ENCODE peak calls at places on chromosome 5, in five cellular contexts. One of them, this sample, is unnamed.

GRCh38 chr5:16508730-16509531 is 43.3 kb upstream of the ZNF622 start:
- DNase-seq in HFF-Myc: no peak
- DNase-seq in neural crest cell: no peak
- DNase-seq in HT-29: peak; percentile 73
- DNase-seq in stimulated activated CD4-positive, alpha-beta T cell treated with anti-CD3 and anti-CD28 coated beads, Interleukin-2, amount 100 ng/mL, for 4 hours: no peak
- DNase-seq in this sample: no peak

GRCh38 chr5:102536323-102536928 is 37.6 kb upstream of the SLCO6A1 start:
- DNase-seq in HT-29: peak; percentile 34
- DNase-seq in stimulated activated CD4-positive, alpha-beta T cell treated with anti-CD3 and anti-CD28 coated beads, Interleukin-2, amount 100 ng/mL, for 4 hours: no peak
- DNase-seq in neural crest cell: no peak
- DNase-seq in HFF-Myc: no peak
- DNase-seq in this sample: no peak

GRCh38 chr5:84688566-84688965 is 303.9 kb upstream of the EDIL3 start:
- DNase-seq in stimulated activated CD4-positive, alpha-beta T cell treated with anti-CD3 and anti-CD28 coated beads, Interleukin-2, amount 100 ng/mL, for 4 hours: no peak
- DNase-seq in HT-29: no peak
- DNase-seq in neural crest cell: no peak
- DNase-seq in HFF-Myc: peak; percentile 2
- DNase-seq in this sample: no peak

GRCh38 chr5:66174338-66174737 is 30.2 kb downstream of the SREK1 start:
- DNase-seq in stimulated activated CD4-positive, alpha-beta T cell treated with anti-CD3 and anti-CD28 coated beads, Interleukin-2, amount 100 ng/mL, for 4 hours: no peak
- DNase-seq in neural crest cell: no peak
- DNase-seq in HFF-Myc: no peak
- DNase-seq in HT-29: peak; percentile 45
- DNase-seq in this sample: peak; percentile 45

GRCh38 chr5:52342361-52342760 is 445.4 kb upstream of the ITGA1 start:
- DNase-seq in stimulated activated CD4-positive, alpha-beta T cell treated with anti-CD3 and anti-CD28 coated beads, Interleukin-2, amount 100 ng/mL, for 4 hours: no peak
- DNase-seq in neural crest cell: no peak
- DNase-seq in HFF-Myc: no peak
- DNase-seq in HT-29: peak; percentile 67
- DNase-seq in this sample: no peak

GRCh38 chr5:172479034-172479783 is 24.9 kb upstream of the SH3PXD2B start:
- DNase-seq in HT-29: peak; percentile 88
- DNase-seq in stimulated activated CD4-positive, alpha-beta T cell treated with anti-CD3 and anti-CD28 coated beads, Interleukin-2, amount 100 ng/mL, for 4 hours: peak; percentile 40
- DNase-seq in neural crest cell: peak; percentile 74
- DNase-seq in HFF-Myc: peak; percentile 70
- DNase-seq in this sample: peak; percentile 79

GRCh38 chr5:28084069-28084468 is 1045.7 kb upstream of the CDH9 start:
- DNase-seq in stimulated activated CD4-positive, alpha-beta T cell treated with anti-CD3 and anti-CD28 coated beads, Interleukin-2, amount 100 ng/mL, for 4 hours: no peak
- DNase-seq in neural crest cell: no peak
- DNase-seq in HT-29: no peak
- DNase-seq in HFF-Myc: no peak
- DNase-seq in this sample: no peak

GRCh38 chr5:63070001-63070400 is 491.4 kb downstream of the LRRC70 start:
- DNase-seq in HT-29: no peak
- DNase-seq in neural crest cell: no peak
- DNase-seq in HFF-Myc: no peak
- DNase-seq in stimulated activated CD4-positive, alpha-beta T cell treated with anti-CD3 and anti-CD28 coated beads, Interleukin-2, amount 100 ng/mL, for 4 hours: no peak
- DNase-seq in this sample: no peak

GRCh38 chr5:43006411-43007202 is 33.5 kb downstream of the ANXA2R start:
- DNase-seq in HT-29: no peak
- DNase-seq in HFF-Myc: no peak
- DNase-seq in neural crest cell: no peak
- DNase-seq in stimulated activated CD4-positive, alpha-beta T cell treated with anti-CD3 and anti-CD28 coated beads, Interleukin-2, amount 100 ng/mL, for 4 hours: no peak
- DNase-seq in this sample: no peak

GRCh38 chr5:57280811-57281301 is 107.0 kb downstream of the GPBP1 start:
- DNase-seq in neural crest cell: no peak
- DNase-seq in stimulated activated CD4-positive, alpha-beta T cell treated with anti-CD3 and anti-CD28 coated beads, Interleukin-2, amount 100 ng/mL, for 4 hours: no peak
- DNase-seq in HFF-Myc: no peak
- DNase-seq in HT-29: no peak
- DNase-seq in this sample: no peak

GRCh38 chr5:90658620-90659019 is 100.0 kb downstream of the ADGRV1 start:
- DNase-seq in HT-29: no peak
- DNase-seq in stimulated activated CD4-positive, alpha-beta T cell treated with anti-CD3 and anti-CD28 coated beads, Interleukin-2, amount 100 ng/mL, for 4 hours: no peak
- DNase-seq in neural crest cell: no peak
- DNase-seq in HFF-Myc: no peak
- DNase-seq in this sample: no peak

GRCh38 chr5:55691265-55692105 is 20.6 kb downstream of the SLC38A9 start:
- DNase-seq in stimulated activated CD4-positive, alpha-beta T cell treated with anti-CD3 and anti-CD28 coated beads, Interleukin-2, amount 100 ng/mL, for 4 hours: no peak
- DNase-seq in neural crest cell: no peak
- DNase-seq in HFF-Myc: no peak
- DNase-seq in HT-29: peak; percentile 68
- DNase-seq in this sample: peak; percentile 11

GRCh38 chr5:56506586-56506985 is 273.5 kb upstream of the ANKRD55 start:
- DNase-seq in stimulated activated CD4-positive, alpha-beta T cell treated with anti-CD3 and anti-CD28 coated beads, Interleukin-2, amount 100 ng/mL, for 4 hours: no peak
- DNase-seq in HFF-Myc: no peak
- DNase-seq in neural crest cell: no peak
- DNase-seq in HT-29: no peak
- DNase-seq in this sample: no peak

GRCh38 chr5:180832638-180833068 is 28.4 kb downstream of the ZFP62 start:
- DNase-seq in HFF-Myc: no peak
- DNase-seq in neural crest cell: no peak
- DNase-seq in HT-29: no peak
- DNase-seq in stimulated activated CD4-positive, alpha-beta T cell treated with anti-CD3 and anti-CD28 coated beads, Interleukin-2, amount 100 ng/mL, for 4 hours: no peak
- DNase-seq in this sample: no peak

GRCh38 chr5:76787237-76787636 is 31.6 kb upstream of the F2RL1 start:
- DNase-seq in HFF-Myc: no peak
- DNase-seq in stimulated activated CD4-positive, alpha-beta T cell treated with anti-CD3 and anti-CD28 coated beads, Interleukin-2, amount 100 ng/mL, for 4 hours: no peak
- DNase-seq in HT-29: peak; percentile 72
- DNase-seq in neural crest cell: no peak
- DNase-seq in this sample: peak; percentile 27

GRCh38 chr5:83919071-83920041 is 198.7 kb upstream of the HAPLN1 start:
- DNase-seq in neural crest cell: no peak
- DNase-seq in stimulated activated CD4-positive, alpha-beta T cell treated with anti-CD3 and anti-CD28 coated beads, Interleukin-2, amount 100 ng/mL, for 4 hours: no peak
- DNase-seq in HT-29: no peak
- DNase-seq in HFF-Myc: no peak
- DNase-seq in this sample: no peak

GRCh38 chr5:31479706-31480105 is 52.2 kb downstream of the DROSHA start:
- DNase-seq in stimulated activated CD4-positive, alpha-beta T cell treated with anti-CD3 and anti-CD28 coated beads, Interleukin-2, amount 100 ng/mL, for 4 hours: no peak
- DNase-seq in neural crest cell: no peak
- DNase-seq in HT-29: no peak
- DNase-seq in HFF-Myc: no peak
- DNase-seq in this sample: no peak

GRCh38 chr5:77734885-77735284 is 41.3 kb downstream of the TBCA start:
- DNase-seq in stimulated activated CD4-positive, alpha-beta T cell treated with anti-CD3 and anti-CD28 coated beads, Interleukin-2, amount 100 ng/mL, for 4 hours: no peak
- DNase-seq in HT-29: no peak
- DNase-seq in neural crest cell: no peak
- DNase-seq in HFF-Myc: no peak
- DNase-seq in this sample: no peak

GRCh38 chr5:132807163-132807838 is 5.8 kb upstream of the SOWAHA start:
- DNase-seq in neural crest cell: peak; percentile 48
- DNase-seq in HFF-Myc: no peak
- DNase-seq in stimulated activated CD4-positive, alpha-beta T cell treated with anti-CD3 and anti-CD28 coated beads, Interleukin-2, amount 100 ng/mL, for 4 hours: no peak
- DNase-seq in HT-29: peak; percentile 94
- DNase-seq in this sample: no peak

GRCh38 chr5:72452515-72453259 is 54.5 kb downstream of the ZNF366 start:
- DNase-seq in HT-29: peak; percentile 79
- DNase-seq in neural crest cell: no peak
- DNase-seq in stimulated activated CD4-positive, alpha-beta T cell treated with anti-CD3 and anti-CD28 coated beads, Interleukin-2, amount 100 ng/mL, for 4 hours: no peak
- DNase-seq in HFF-Myc: peak; percentile 59
- DNase-seq in this sample: no peak

GRCh38 chr5:36156124-36156601 is 4.3 kb downstream of the SKP2 start:
- DNase-seq in neural crest cell: no peak
- DNase-seq in stimulated activated CD4-positive, alpha-beta T cell treated with anti-CD3 and anti-CD28 coated beads, Interleukin-2, amount 100 ng/mL, for 4 hours: no peak
- DNase-seq in HFF-Myc: peak; percentile 25
- DNase-seq in HT-29: no peak
- DNase-seq in this sample: no peak

GRCh38 chr5:2569774-2570542 is 181.5 kb downstream of the IRX2 start:
- DNase-seq in neural crest cell: no peak
- DNase-seq in HT-29: no peak
- DNase-seq in stimulated activated CD4-positive, alpha-beta T cell treated with anti-CD3 and anti-CD28 coated beads, Interleukin-2, amount 100 ng/mL, for 4 hours: no peak
- DNase-seq in HFF-Myc: no peak
- DNase-seq in this sample: no peak

GRCh38 chr5:7886849-7887460 is 18.0 kb downstream of the MTRR start:
- DNase-seq in HFF-Myc: no peak
- DNase-seq in stimulated activated CD4-positive, alpha-beta T cell treated with anti-CD3 and anti-CD28 coated beads, Interleukin-2, amount 100 ng/mL, for 4 hours: no peak
- DNase-seq in neural crest cell: no peak
- DNase-seq in HT-29: peak; percentile 57
- DNase-seq in this sample: no peak

GRCh38 chr5:154788212-154788611 is 33.0 kb downstream of the LARP1 start:
- DNase-seq in HFF-Myc: no peak
- DNase-seq in HT-29: no peak
- DNase-seq in stimulated activated CD4-positive, alpha-beta T cell treated with anti-CD3 and anti-CD28 coated beads, Interleukin-2, amount 100 ng/mL, for 4 hours: no peak
- DNase-seq in neural crest cell: no peak
- DNase-seq in this sample: no peak

GRCh38 chr5:181152406-181152805 is 5.0 kb downstream of the OR2V2 start:
- DNase-seq in neural crest cell: no peak
- DNase-seq in HFF-Myc: no peak
- DNase-seq in stimulated activated CD4-positive, alpha-beta T cell treated with anti-CD3 and anti-CD28 coated beads, Interleukin-2, amount 100 ng/mL, for 4 hours: no peak
- DNase-seq in HT-29: peak; percentile 26
- DNase-seq in this sample: no peak

GRCh38 chr5:160311491-160312138 is 749 bp downstream of the CCNJL start:
- DNase-seq in stimulated activated CD4-positive, alpha-beta T cell treated with anti-CD3 and anti-CD28 coated beads, Interleukin-2, amount 100 ng/mL, for 4 hours: no peak
- DNase-seq in HT-29: no peak
- DNase-seq in HFF-Myc: no peak
- DNase-seq in neural crest cell: peak; percentile 26
- DNase-seq in this sample: peak; percentile 17

GRCh38 chr5:178525906-178526732 is 64.1 kb downstream of the COL23A1 start:
- DNase-seq in HT-29: no peak
- DNase-seq in HFF-Myc: no peak
- DNase-seq in stimulated activated CD4-positive, alpha-beta T cell treated with anti-CD3 and anti-CD28 coated beads, Interleukin-2, amount 100 ng/mL, for 4 hours: no peak
- DNase-seq in neural crest cell: no peak
- DNase-seq in this sample: no peak

GRCh38 chr5:110439280-110439679 is 287.2 kb downstream of the TMEM232 start:
- DNase-seq in HT-29: no peak
- DNase-seq in stimulated activated CD4-positive, alpha-beta T cell treated with anti-CD3 and anti-CD28 coated beads, Interleukin-2, amount 100 ng/mL, for 4 hours: no peak
- DNase-seq in neural crest cell: no peak
- DNase-seq in HFF-Myc: no peak
- DNase-seq in this sample: no peak

GRCh38 chr5:120152472-120152871 is 311.6 kb upstream of the PRR16 start:
- DNase-seq in neural crest cell: no peak
- DNase-seq in stimulated activated CD4-positive, alpha-beta T cell treated with anti-CD3 and anti-CD28 coated beads, Interleukin-2, amount 100 ng/mL, for 4 hours: no peak
- DNase-seq in HFF-Myc: peak; percentile 33
- DNase-seq in HT-29: no peak
- DNase-seq in this sample: no peak

GRCh38 chr5:180142008-180142803 is 66.8 kb downstream of the RASGEF1C start:
- DNase-seq in HFF-Myc: no peak
- DNase-seq in stimulated activated CD4-positive, alpha-beta T cell treated with anti-CD3 and anti-CD28 coated beads, Interleukin-2, amount 100 ng/mL, for 4 hours: no peak
- DNase-seq in HT-29: no peak
- DNase-seq in neural crest cell: no peak
- DNase-seq in this sample: no peak